ENCODE peak calls at places on chromosomes 16 and 17, in ten cellular contexts. O is lung, U is PC-9, E is thoracic aorta, R is vagina, F is tibial nerve, T is hepatocyte, J is OCI-LY7, W is body of pancreas, X is A549. G is an unnamed sample. For H3K4me1, the result is how much of the 10 kb centered on the place peaks cover.

GRCh38 chr16:54346046-54346445 is 59.5 kb upstream of the IRX3 start:
- DNase-seq in U (no peak), T (no peak), J (no peak), W (no peak), R (no peak), E (no peak), F (no peak), O (no peak), X (no peak), G (no peak)

GRCh38 chr16:31271621-31272190 is 11.9 kb downstream of the ITGAM start:
- DNase-seq in X (no peak), E (no peak), F (no peak), T (no peak), O (no peak), J (no peak), R (peak), W (no peak), U (no peak), G (no peak)

GRCh38 chr16:75198135-75198600 is 8.8 kb downstream of the CTRB2 start:
- DNase-seq in F (no peak), J (no peak), T (peak), O (no peak), W (peak), U (no peak), E (no peak), X (no peak), R (no peak), G (no peak)

GRCh38 chr16:22346463-22346862 is 28.0 kb downstream of the CDR2 start:
- DNase-seq in O (no peak), J (no peak), W (no peak), R (no peak), T (no peak), F (no peak), E (no peak), X (no peak), U (no peak), G (no peak)

GRCh38 chr16:311725-312124 is 28.8 kb downstream of the PDIA2 start:
- DNase-seq in F (no peak), W (no peak), E (no peak), O (no peak), J (no peak), X (no peak), U (no peak), R (no peak), T (no peak), G (no peak)

GRCh38 chr16:31010539-31010938 is at the start of gene STX1B:
- DNase-seq in R (no peak), T (peak), O (no peak), E (no peak), F (no peak), J (no peak), X (no peak), W (no peak), U (no peak), G (no peak)

GRCh38 chr17:40794466-40794865 is 5.3 kb downstream of the KRT28 start:
- DNase-seq in T (no peak), U (no peak), R (no peak), E (no peak), J (no peak), X (no peak), W (no peak), F (no peak), O (no peak), G (no peak)

GRCh38 chr17:9274119-9274445 is 252.8 kb downstream of the NTN1 start:
- DNase-seq in W (no peak), J (no peak), U (no peak), O (no peak), T (no peak), F (no peak), E (no peak), X (no peak), R (no peak), G (no peak)

GRCh38 chr16:11560701-11561439 is 25.8 kb downstream of the LITAF start:
- DNase-seq in J (no peak), R (no peak), X (no peak), W (peak), T (peak), F (peak), U (no peak), O (no peak), E (no peak), G (no peak)

GRCh38 chr17:38702900-38703741 is 2.0 kb upstream of the MLLT6 start:
- DNase-seq in X (no peak), T (no peak), E (no peak), J (peak), O (no peak), R (no peak), W (no peak), F (no peak), U (no peak), G (no peak)

GRCh38 chr16:55655709-55656694 is at the start of gene SLC6A2:
- DNase-seq in J (no peak), W (no peak), U (no peak), O (no peak), F (no peak), T (peak), E (no peak), X (peak), R (no peak), G (no peak)

GRCh38 chr17:79504181-79504605 is 106.7 kb downstream of the RBFOX3 start:
- DNase-seq in J (no peak), F (no peak), E (no peak), X (peak), T (no peak), O (no peak), W (no peak), U (no peak), R (no peak), G (no peak)

GRCh38 chr17:42928714-42929496 is 28.3 kb downstream of the G6PC1 start:
- DNase-seq in W (peak), F (no peak), J (peak), T (peak), U (peak), R (peak), O (peak), E (peak), X (peak), G (peak)

GRCh38 chr17:9979463-9979995 is 74.5 kb upstream of the RCVRN start:
- DNase-seq in F (no peak), O (no peak), X (peak), T (no peak), E (no peak), W (peak), R (no peak), U (no peak), J (no peak), G (no peak)

GRCh38 chr16:29961127-29961478 is 776 bp upstream of the TMEM219 start:
- DNase-seq in R (no peak), W (no peak), O (no peak), F (no peak), J (no peak), T (no peak), X (no peak), U (no peak), E (no peak), G (no peak)

GRCh38 chr16:48526058-48526957 is 83.7 kb downstream of the N4BP1 start:
- DNase-seq in O (no peak), R (no peak), E (no peak), T (peak), J (peak), W (peak), F (no peak), X (peak), U (peak), G (peak)

GRCh38 chr17:73123606-73124320 is 31.3 kb upstream of the SLC39A11 start:
- DNase-seq in J (no peak), O (no peak), U (no peak), T (no peak), X (no peak), E (no peak), F (no peak), W (no peak), R (no peak), G (no peak)

GRCh38 chr17:58268326-58268725 is 12.4 kb downstream of the MPO start:
- DNase-seq in X (no peak), R (no peak), W (no peak), J (no peak), U (no peak), F (no peak), O (no peak), E (no peak), T (peak), G (no peak)

GRCh38 chr17:13635951-13636350 is 34.2 kb upstream of the HS3ST3A1 start:
- DNase-seq in R (no peak), O (no peak), U (no peak), T (no peak), X (no peak), J (no peak), E (no peak), F (no peak), W (no peak), G (no peak)
- H3K4me3 ChIP-seq in R (no peak), O (no peak), U (no peak), T (no peak), X (no peak), J (no peak), E (no peak), F (no peak), W (no peak), G (no peak)

GRCh38 chr17:17485420-17485819 is 8.6 kb downstream of the MED9 start:
- DNase-seq in R (no peak), U (no peak), X (no peak), F (no peak), T (no peak), O (no peak), J (no peak), W (no peak), E (no peak), G (no peak)
- H3K4me1 ChIP-seq in R (under half), U (under half), X (under half), F (under half), T (under half), O (under half), J (under half), W (under half), E (under half), G (under half)

GRCh38 chr17:47252766-47253512 is 688 bp upstream of the ITGB3 start:
- DNase-seq in J (peak), U (no peak), R (no peak), F (no peak), E (no peak), X (no peak), T (no peak), W (no peak), O (no peak), G (no peak)
- H3K4me3 ChIP-seq in J (peak), U (peak), R (peak), F (peak), E (peak), X (peak), T (peak), W (no peak), O (no peak), G (no peak)

DNA sequence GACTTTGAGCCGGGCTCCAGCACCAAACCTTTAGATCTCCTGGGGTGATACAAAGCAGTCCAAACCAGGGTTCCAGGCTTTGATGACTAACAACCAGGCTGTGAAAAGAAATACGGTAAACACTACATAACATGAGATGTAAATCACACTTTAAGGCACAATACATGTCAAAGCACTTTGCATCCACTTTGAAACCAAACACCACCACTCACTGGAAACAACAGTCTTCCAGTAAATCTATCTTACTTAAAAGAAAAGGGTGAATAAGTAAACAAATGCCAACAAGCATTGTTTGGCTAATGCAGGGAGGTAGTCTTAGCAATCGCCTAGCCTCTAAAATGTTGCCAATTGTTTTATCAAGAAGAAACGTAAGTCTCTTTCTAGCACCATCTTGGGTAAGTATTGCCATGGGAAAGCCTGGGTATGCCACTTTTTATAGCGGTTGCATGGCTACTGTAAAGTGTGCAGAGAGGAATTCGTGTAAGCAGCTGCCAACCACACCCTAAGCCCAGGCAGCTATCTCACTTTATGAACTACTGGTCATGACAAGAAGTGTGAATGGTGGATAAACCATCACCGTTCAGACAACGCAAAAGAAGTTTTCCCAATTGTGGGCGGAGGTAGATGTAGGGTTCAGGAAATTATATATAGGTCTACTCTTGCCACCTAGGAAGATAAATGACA is 267.4 kb upstream of the PSMD7 start:
- DNase-seq in E (no peak), J (no peak), W (no peak), U (no peak), O (no peak), T (no peak), R (no peak), F (no peak), X (no peak), G (no peak)
- H3K4me1 ChIP-seq in E (under half), J (under half), W (under half), U (under half), O (under half), T (under half), R (under half), F (under half), X (under half), G (under half)

GRCh38 chr17:441155-441950 is 88.7 kb upstream of the RPH3AL start:
- DNase-seq in X (no peak), U (no peak), O (no peak), E (no peak), W (no peak), F (no peak), T (no peak), R (no peak), J (no peak), G (no peak)

GRCh38 chr17:438191-438590 is 85.6 kb upstream of the RPH3AL start:
- DNase-seq in J (no peak), E (no peak), X (no peak), O (no peak), U (no peak), F (no peak), T (no peak), W (no peak), R (no peak), G (no peak)

GRCh38 chr17:431494-431893 is 78.9 kb upstream of the RPH3AL start:
- DNase-seq in W (no peak), T (no peak), F (no peak), E (no peak), O (no peak), J (no peak), X (no peak), U (no peak), R (no peak), G (no peak)

GRCh38 chr17:437545-437944 is 84.9 kb upstream of the RPH3AL start:
- DNase-seq in O (no peak), W (no peak), J (no peak), T (no peak), E (no peak), F (no peak), X (no peak), U (no peak), R (no peak), G (no peak)

GRCh38 chr17:436571-436970 is 84.0 kb upstream of the RPH3AL start:
- DNase-seq in X (no peak), E (no peak), T (no peak), O (no peak), U (no peak), J (no peak), F (no peak), W (no peak), R (no peak), G (no peak)
- H3K4me3 ChIP-seq in X (no peak), E (no peak), T (no peak), O (no peak), U (no peak), J (no peak), F (no peak), W (no peak), R (no peak), G (no peak)

GRCh38 chr17:50195196-50195865 is 6.1 kb downstream of the COL1A1 start:
- DNase-seq in O (no peak), W (no peak), X (no peak), E (no peak), F (no peak), T (no peak), R (no peak), J (no peak), U (no peak), G (no peak)
- H3K4me1 ChIP-seq in O (under half), W (under half), X (under half), E (half or more), F (under half), T (under half), R (half or more), J (under half), U (under half), G (under half)

DNA sequence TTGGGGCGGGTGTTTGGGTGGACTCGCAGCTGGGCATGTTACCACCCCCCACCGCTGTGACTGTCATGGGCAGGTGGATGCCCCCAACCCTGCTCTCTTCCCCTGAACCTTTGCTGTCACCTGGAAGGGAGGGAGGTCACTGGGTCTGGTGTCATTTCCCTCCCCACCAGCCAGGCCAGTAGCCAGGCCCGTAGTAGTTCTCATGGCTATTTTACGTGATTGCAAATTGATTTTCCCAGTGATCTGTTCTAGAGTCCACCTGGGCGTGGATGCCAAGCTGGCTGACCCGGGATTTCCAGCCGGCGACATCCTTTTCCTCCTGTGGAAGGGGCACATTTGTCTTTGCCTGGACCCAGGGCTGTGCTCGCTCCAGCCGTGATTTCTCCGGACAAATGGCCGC is 226.7 kb upstream of the CIBAR2 start:
- DNase-seq in U (no peak), F (no peak), E (no peak), J (no peak), W (no peak), X (no peak), R (no peak), O (no peak), T (no peak), G (no peak)
- H3K4me3 ChIP-seq in U (no peak), F (no peak), E (no peak), J (no peak), W (no peak), X (no peak), R (no peak), O (no peak), T (no peak), G (no peak)

GRCh38 chr17:81723651-81724209 is 11.6 kb downstream of the SLC25A10 start:
- DNase-seq in W (peak), R (no peak), J (no peak), E (no peak), T (no peak), X (no peak), O (no peak), U (no peak), F (no peak), G (no peak)

GRCh38 chr17:81722184-81723120 is 10.4 kb downstream of the SLC25A10 start:
- DNase-seq in U (peak), R (no peak), F (no peak), O (peak), E (no peak), X (no peak), W (peak), T (peak), J (no peak), G (no peak)

GRCh38 chr17:81719410-81720266 is 7.6 kb downstream of the SLC25A10 start:
- DNase-seq in W (peak), O (no peak), R (no peak), J (no peak), X (no peak), U (no peak), T (no peak), F (no peak), E (no peak), G (no peak)

GRCh38 chr17:81717766-81718089 is 5.6 kb downstream of the SLC25A10 start:
- DNase-seq in R (no peak), W (no peak), J (no peak), X (no peak), O (no peak), U (no peak), T (no peak), F (no peak), E (no peak), G (no peak)

GRCh38 chr17:81720267-81721071 is 8.4 kb downstream of the SLC25A10 start:
- DNase-seq in J (no peak), R (no peak), F (no peak), O (no peak), W (peak), X (no peak), T (no peak), U (no peak), E (no peak), G (no peak)
- H3K4me1 ChIP-seq in J (under half), R (under half), F (under half), O (under half), W (under half), X (under half), T (under half), U (under half), E (under half), G (under half)

G was measured in Caco-2.